ENCODE peak calls at places on chromosomes 6 and 20, in seven cellular contexts. One of them, this sample, is unnamed.

GRCh38 chr6:18388942-18389341 is 1.8 kb downstream of the RNF144B start:
- DNase-seq in AG04450: peak; percentile 49
- DNase-seq in lower lobe of right lung: no peak
- DNase-seq in activated T-helper 1 cell treated with anti-CD3 and anti-CD28 coated beads, Interleukin-2, amount 50 U/mL, for 16 hours: no peak
- DNase-seq in activated B cell treated with CpG ODN at 0.5 μM for 24 hours: no peak
- DNase-seq in thoracic aorta: no peak
- DNase-seq in NCI-H146: no peak
- DNase-seq in this sample: no peak

GRCh38 chr20:20699144-20699543 is 13.3 kb downstream of the RALGAPA2 start:
- DNase-seq in AG04450: no peak
- DNase-seq in lower lobe of right lung: no peak
- DNase-seq in activated T-helper 1 cell treated with anti-CD3 and anti-CD28 coated beads, Interleukin-2, amount 50 U/mL, for 16 hours: no peak
- DNase-seq in activated B cell treated with CpG ODN at 0.5 μM for 24 hours: no peak
- DNase-seq in thoracic aorta: no peak
- DNase-seq in NCI-H146: peak; percentile 53
- DNase-seq in this sample: no peak

GRCh38 chr6:165864925-165865324 is 201.9 kb upstream of the PDE10A start:
- DNase-seq in AG04450: no peak
- DNase-seq in lower lobe of right lung: no peak
- DNase-seq in activated T-helper 1 cell treated with anti-CD3 and anti-CD28 coated beads, Interleukin-2, amount 50 U/mL, for 16 hours: no peak
- DNase-seq in activated B cell treated with CpG ODN at 0.5 μM for 24 hours: no peak
- DNase-seq in thoracic aorta: no peak
- DNase-seq in NCI-H146: no peak
- DNase-seq in this sample: no peak

GRCh38 chr6:114164206-114164605 is 178.6 kb downstream of the HS3ST5 start:
- DNase-seq in AG04450: no peak
- DNase-seq in lower lobe of right lung: no peak
- DNase-seq in activated T-helper 1 cell treated with anti-CD3 and anti-CD28 coated beads, Interleukin-2, amount 50 U/mL, for 16 hours: no peak
- DNase-seq in activated B cell treated with CpG ODN at 0.5 μM for 24 hours: no peak
- DNase-seq in thoracic aorta: no peak
- DNase-seq in NCI-H146: no peak
- DNase-seq in this sample: no peak

GRCh38 chr20:39081255-39081654 is 119.1 kb downstream of the DHX35 start:
- DNase-seq in AG04450: peak; percentile 62
- DNase-seq in lower lobe of right lung: peak; percentile 62
- DNase-seq in activated T-helper 1 cell treated with anti-CD3 and anti-CD28 coated beads, Interleukin-2, amount 50 U/mL, for 16 hours: peak; percentile 60
- DNase-seq in activated B cell treated with CpG ODN at 0.5 μM for 24 hours: peak; percentile 64
- DNase-seq in thoracic aorta: peak; percentile 23
- DNase-seq in NCI-H146: peak; percentile 61
- DNase-seq in this sample: peak; percentile 77

GRCh38 chr6:89007209-89008001 is 44.0 kb upstream of the RNGTT start:
- DNase-seq in AG04450: no peak
- DNase-seq in lower lobe of right lung: no peak
- DNase-seq in activated T-helper 1 cell treated with anti-CD3 and anti-CD28 coated beads, Interleukin-2, amount 50 U/mL, for 16 hours: no peak
- DNase-seq in activated B cell treated with CpG ODN at 0.5 μM for 24 hours: no peak
- DNase-seq in thoracic aorta: no peak
- DNase-seq in NCI-H146: peak; percentile 11
- DNase-seq in this sample: no peak

GRCh38 chr6:66771626-66772025 is 1064.6 kb upstream of the EYS start:
- DNase-seq in AG04450: no peak
- DNase-seq in lower lobe of right lung: no peak
- DNase-seq in activated T-helper 1 cell treated with anti-CD3 and anti-CD28 coated beads, Interleukin-2, amount 50 U/mL, for 16 hours: no peak
- DNase-seq in activated B cell treated with CpG ODN at 0.5 μM for 24 hours: no peak
- DNase-seq in thoracic aorta: no peak
- DNase-seq in NCI-H146: no peak
- DNase-seq in this sample: no peak

GRCh38 chr20:31489152-31489551 is 14.1 kb downstream of the REM1 start:
- DNase-seq in AG04450: no peak
- DNase-seq in lower lobe of right lung: no peak
- DNase-seq in activated T-helper 1 cell treated with anti-CD3 and anti-CD28 coated beads, Interleukin-2, amount 50 U/mL, for 16 hours: no peak
- DNase-seq in activated B cell treated with CpG ODN at 0.5 μM for 24 hours: no peak
- DNase-seq in thoracic aorta: no peak
- DNase-seq in NCI-H146: no peak
- DNase-seq in this sample: no peak

GRCh38 chr6:36114798-36115408 is 15.4 kb upstream of the MAPK13 start:
- DNase-seq in AG04450: no peak
- DNase-seq in lower lobe of right lung: no peak
- DNase-seq in activated T-helper 1 cell treated with anti-CD3 and anti-CD28 coated beads, Interleukin-2, amount 50 U/mL, for 16 hours: no peak
- DNase-seq in activated B cell treated with CpG ODN at 0.5 μM for 24 hours: no peak
- DNase-seq in thoracic aorta: no peak
- DNase-seq in NCI-H146: no peak
- DNase-seq in this sample: peak; percentile 36

GRCh38 chr6:148273962-148274752 is 68.5 kb upstream of the SASH1 start:
- DNase-seq in AG04450: no peak
- DNase-seq in lower lobe of right lung: no peak
- DNase-seq in activated T-helper 1 cell treated with anti-CD3 and anti-CD28 coated beads, Interleukin-2, amount 50 U/mL, for 16 hours: no peak
- DNase-seq in activated B cell treated with CpG ODN at 0.5 μM for 24 hours: no peak
- DNase-seq in thoracic aorta: no peak
- DNase-seq in NCI-H146: no peak
- DNase-seq in this sample: no peak

GRCh38 chr6:162856885-162857284 is 129.1 kb downstream of the PACRG start:
- DNase-seq in AG04450: peak; percentile 54
- DNase-seq in lower lobe of right lung: no peak
- DNase-seq in activated T-helper 1 cell treated with anti-CD3 and anti-CD28 coated beads, Interleukin-2, amount 50 U/mL, for 16 hours: no peak
- DNase-seq in activated B cell treated with CpG ODN at 0.5 μM for 24 hours: no peak
- DNase-seq in thoracic aorta: no peak
- DNase-seq in NCI-H146: peak; percentile 96
- DNase-seq in this sample: no peak

GRCh38 chr6:166580076-166581050 is 6.1 kb downstream of the RAMACL start:
- DNase-seq in AG04450: no peak
- DNase-seq in lower lobe of right lung: no peak
- DNase-seq in activated T-helper 1 cell treated with anti-CD3 and anti-CD28 coated beads, Interleukin-2, amount 50 U/mL, for 16 hours: no peak
- DNase-seq in activated B cell treated with CpG ODN at 0.5 μM for 24 hours: no peak
- DNase-seq in thoracic aorta: no peak
- DNase-seq in NCI-H146: no peak
- DNase-seq in this sample: no peak

GRCh38 chr6:43904311-43905123 is 134.5 kb downstream of the VEGFA start:
- DNase-seq in AG04450: no peak
- DNase-seq in lower lobe of right lung: no peak
- DNase-seq in activated T-helper 1 cell treated with anti-CD3 and anti-CD28 coated beads, Interleukin-2, amount 50 U/mL, for 16 hours: no peak
- DNase-seq in activated B cell treated with CpG ODN at 0.5 μM for 24 hours: no peak
- DNase-seq in thoracic aorta: no peak
- DNase-seq in NCI-H146: no peak
- DNase-seq in this sample: peak; percentile 19

GRCh38 chr6:142744836-142745235 is 200.1 kb downstream of the HIVEP2 start:
- DNase-seq in AG04450: no peak
- DNase-seq in lower lobe of right lung: no peak
- DNase-seq in activated T-helper 1 cell treated with anti-CD3 and anti-CD28 coated beads, Interleukin-2, amount 50 U/mL, for 16 hours: no peak
- DNase-seq in activated B cell treated with CpG ODN at 0.5 μM for 24 hours: no peak
- DNase-seq in thoracic aorta: no peak
- DNase-seq in NCI-H146: no peak
- DNase-seq in this sample: no peak

GRCh38 chr6:39956951-39957350 is 22.7 kb upstream of the MOCS1 start:
- DNase-seq in AG04450: no peak
- DNase-seq in lower lobe of right lung: no peak
- DNase-seq in activated T-helper 1 cell treated with anti-CD3 and anti-CD28 coated beads, Interleukin-2, amount 50 U/mL, for 16 hours: no peak
- DNase-seq in activated B cell treated with CpG ODN at 0.5 μM for 24 hours: no peak
- DNase-seq in thoracic aorta: no peak
- DNase-seq in NCI-H146: no peak
- DNase-seq in this sample: no peak

GRCh38 chr20:34998331-34998950 is 42.8 kb downstream of the MYH7B start:
- DNase-seq in AG04450: no peak
- DNase-seq in lower lobe of right lung: no peak
- DNase-seq in activated T-helper 1 cell treated with anti-CD3 and anti-CD28 coated beads, Interleukin-2, amount 50 U/mL, for 16 hours: no peak
- DNase-seq in activated B cell treated with CpG ODN at 0.5 μM for 24 hours: no peak
- DNase-seq in thoracic aorta: no peak
- DNase-seq in NCI-H146: no peak
- DNase-seq in this sample: no peak

GRCh38 chr20:62816031-62816878 is 595 bp upstream of the COL9A3 start:
- DNase-seq in AG04450: no peak
- DNase-seq in lower lobe of right lung: no peak
- DNase-seq in activated T-helper 1 cell treated with anti-CD3 and anti-CD28 coated beads, Interleukin-2, amount 50 U/mL, for 16 hours: no peak
- DNase-seq in activated B cell treated with CpG ODN at 0.5 μM for 24 hours: no peak
- DNase-seq in thoracic aorta: no peak
- DNase-seq in NCI-H146: no peak
- DNase-seq in this sample: no peak